ENCODE peak calls at places on chromosome 16, in ten cellular contexts. T, F, A, X, L, C, D, K, W and Y are unnamed samples.

GRCh38 chr16:49467540-49468372 is 94.2 kb downstream of the C16orf78 start:
- DNase-seq in T (peak), F (no peak), A (no peak), X (peak), L (no peak), C (no peak), D (no peak), K (no peak), W (no peak), Y (no peak)

GRCh38 chr16:13808075-13808474 is 111.9 kb upstream of the ERCC4 start:
- DNase-seq in T (no peak), F (no peak), A (no peak), X (no peak), L (no peak), C (no peak), D (no peak), K (no peak), W (no peak), Y (no peak)

GRCh38 chr16:4232541-4233386 is 9.1 kb downstream of the SRL start:
- DNase-seq in T (no peak), F (no peak), A (no peak), X (no peak), L (no peak), C (no peak), D (no peak), K (no peak), W (no peak), Y (no peak)

GRCh38 chr16:63702981-63703590 is 1418.8 kb downstream of the CDH11 start:
- DNase-seq in T (no peak), F (no peak), A (peak), X (peak), L (no peak), C (no peak), D (no peak), K (no peak), W (no peak), Y (no peak)

GRCh38 chr16:9092963-9093477 is 1.6 kb downstream of the HAPSTR1 start:
- DNase-seq in T (no peak), F (no peak), A (no peak), X (peak), L (no peak), C (peak), D (peak), K (no peak), W (no peak), Y (no peak)

GRCh38 chr16:11121083-11121482 is 134.9 kb downstream of the SOCS1 start:
- DNase-seq in T (no peak), F (no peak), A (no peak), X (no peak), L (no peak), C (no peak), D (no peak), K (no peak), W (no peak), Y (no peak)

GRCh38 chr16:53123753-53124152 is 69.0 kb downstream of the CHD9 start:
- DNase-seq in T (no peak), F (peak), A (peak), X (no peak), L (no peak), C (no peak), D (no peak), K (peak), W (peak), Y (peak)

GRCh38 chr16:25748099-25748654 is 56.4 kb downstream of the HS3ST4 start:
- DNase-seq in T (no peak), F (no peak), A (no peak), X (no peak), L (no peak), C (no peak), D (no peak), K (no peak), W (no peak), Y (no peak)

GRCh38 chr16:81657731-81658130 is 121.4 kb upstream of the PLCG2 start:
- DNase-seq in T (no peak), F (no peak), A (no peak), X (no peak), L (no peak), C (no peak), D (no peak), K (no peak), W (no peak), Y (no peak)

GRCh38 chr16:69466547-69466946 is 42.1 kb downstream of the CYB5B start:
- DNase-seq in T (no peak), F (no peak), A (no peak), X (no peak), L (peak), C (no peak), D (no peak), K (no peak), W (no peak), Y (no peak)

GRCh38 chr16:4537376-4538066 is 1.1 kb downstream of the CDIP1 start:
- DNase-seq in T (no peak), F (no peak), A (no peak), X (peak), L (no peak), C (peak), D (no peak), K (no peak), W (no peak), Y (no peak)

GRCh38 chr16:79137528-79137927 is 463.0 kb downstream of the MAF start:
- DNase-seq in T (no peak), F (no peak), A (no peak), X (no peak), L (no peak), C (no peak), D (no peak), K (no peak), W (no peak), Y (no peak)

GRCh38 chr16:85844786-85845185 is 45.3 kb downstream of the COX4I1 start:
- DNase-seq in T (no peak), F (peak), A (peak), X (peak), L (no peak), C (no peak), D (no peak), K (no peak), W (no peak), Y (no peak)

GRCh38 chr16:967077-967541 is 3.7 kb downstream of the LMF1 start:
- DNase-seq in T (peak), F (no peak), A (no peak), X (no peak), L (no peak), C (no peak), D (no peak), K (no peak), W (no peak), Y (no peak)

GRCh38 chr16:2770057-2770780 is 6.9 kb downstream of the ELOB start:
- DNase-seq in T (no peak), F (no peak), A (no peak), X (no peak), L (no peak), C (no peak), D (no peak), K (no peak), W (no peak), Y (no peak)

GRCh38 chr16:48901712-48902374 is 291.9 kb upstream of the N4BP1 start:
- DNase-seq in T (no peak), F (no peak), A (no peak), X (no peak), L (peak), C (no peak), D (no peak), K (no peak), W (no peak), Y (no peak)

GRCh38 chr16:50509521-50510341 is 38.5 kb upstream of the NKD1 start:
- DNase-seq in T (no peak), F (peak), A (peak), X (peak), L (peak), C (no peak), D (no peak), K (no peak), W (peak), Y (no peak)
- H3K4me3 ChIP-seq in T (no peak), F (no peak), A (no peak), X (no peak), L (no peak), C (no peak), D (no peak), K (no peak), W (no peak), Y (no peak)

GRCh38 chr16:65895906-65896305 is 470.6 kb upstream of the CDH5 start:
- DNase-seq in T (no peak), F (no peak), A (no peak), X (no peak), L (no peak), C (no peak), D (no peak), K (no peak), W (peak), Y (no peak)

GRCh38 chr16:65895486-65895885 is 471.0 kb upstream of the CDH5 start:
- DNase-seq in T (no peak), F (no peak), A (no peak), X (no peak), L (no peak), C (no peak), D (no peak), K (no peak), W (no peak), Y (no peak)

GRCh38 chr16:65896448-65897153 is 469.9 kb upstream of the CDH5 start:
- DNase-seq in T (no peak), F (no peak), A (no peak), X (no peak), L (no peak), C (no peak), D (no peak), K (no peak), W (no peak), Y (no peak)
- TF ChIP-seq CTCF in T (no peak), F (no peak), A (no peak), X (no peak), L (no peak), C (no peak), D (no peak), K (no peak), W (no peak), Y (no peak)

DNA sequence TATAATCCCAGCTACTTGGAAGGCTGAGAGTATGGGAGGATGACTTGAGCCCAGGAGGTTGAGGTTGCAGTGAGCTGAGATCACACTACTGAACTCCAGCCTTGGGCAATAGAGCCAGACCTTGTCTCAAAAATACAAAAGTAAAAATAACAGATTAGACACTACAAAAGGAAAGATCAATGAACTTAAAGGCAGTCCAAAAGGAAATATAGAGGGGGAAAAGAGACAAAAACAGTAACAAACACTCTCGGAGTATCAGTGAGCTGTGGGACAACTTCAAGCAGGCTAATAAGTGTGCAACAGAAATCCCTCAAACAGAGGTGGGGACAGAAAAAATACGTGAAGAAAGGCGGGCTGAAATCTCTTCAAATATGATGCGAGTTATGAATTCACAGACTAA is 58.8 kb downstream of the CPPED1 start:
- DNase-seq in T (no peak), F (no peak), A (no peak), X (no peak), L (no peak), C (no peak), D (no peak), K (no peak), W (no peak), Y (no peak)
- H3K4me3 ChIP-seq in T (no peak), F (no peak), A (no peak), X (no peak), L (no peak), C (no peak), D (no peak), K (no peak), W (no peak), Y (no peak)

DNA sequence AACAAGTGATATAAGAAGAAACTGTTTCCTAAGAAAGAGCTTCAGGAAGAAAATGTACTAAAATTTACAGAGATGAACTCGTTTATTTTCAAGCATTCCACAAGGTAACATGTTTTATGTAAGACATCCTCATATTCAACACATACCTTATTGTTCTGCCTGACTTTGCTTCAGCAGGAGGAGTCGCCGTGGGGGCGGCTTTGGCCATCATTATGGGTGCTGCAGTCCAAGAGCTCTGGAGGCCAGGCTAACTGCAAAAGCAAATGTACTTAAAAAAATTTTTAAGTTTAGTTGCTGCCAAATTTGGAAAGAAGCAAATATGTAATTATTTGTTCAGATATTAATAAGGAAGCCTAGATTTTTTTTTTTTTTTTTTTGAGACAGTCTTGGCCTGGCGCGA is 4.1 kb upstream of the SPG7 start:
- DNase-seq in T (no peak), F (no peak), A (no peak), X (no peak), L (no peak), C (no peak), D (no peak), K (no peak), W (no peak), Y (no peak)
- TF ChIP-seq CTCF in T (no peak), F (no peak), A (no peak), X (no peak), L (no peak), C (no peak), D (no peak), K (no peak), W (no peak), Y (no peak)

DNA sequence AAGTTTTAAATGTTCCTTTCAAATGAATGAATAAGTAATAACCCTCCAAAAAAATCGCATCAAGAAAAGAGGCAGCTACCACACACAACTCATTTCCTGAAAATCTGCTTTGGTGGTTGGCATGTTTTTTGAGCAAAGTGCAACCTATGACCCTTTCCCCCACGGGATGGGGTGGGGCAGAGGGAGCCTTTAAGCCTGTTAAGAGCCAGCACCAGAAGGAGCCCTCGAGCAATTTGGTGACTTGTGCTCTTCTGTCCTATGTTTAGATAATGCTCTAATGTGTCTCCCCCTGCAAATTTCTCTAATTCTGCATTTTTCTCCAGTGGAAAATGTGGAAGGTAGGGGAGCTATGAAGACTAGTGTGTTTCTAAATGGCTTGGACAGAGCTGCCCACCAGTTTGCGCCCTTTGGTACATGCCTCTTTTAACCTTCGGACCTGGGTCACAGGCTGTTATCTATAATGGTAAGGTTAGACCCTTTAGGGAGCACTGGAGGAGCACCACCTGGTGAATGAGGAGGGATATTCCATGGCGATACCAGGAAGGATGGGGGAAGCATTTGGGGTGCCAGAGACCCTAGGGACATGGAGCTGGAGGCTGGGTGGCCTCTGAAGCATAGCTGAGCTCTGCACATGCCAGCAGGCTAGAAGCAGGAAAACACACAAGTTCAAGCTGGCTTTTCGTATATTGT is 1.6 kb downstream of the PYCARD start:
- DNase-seq in T (no peak), F (no peak), A (no peak), X (no peak), L (peak), C (no peak), D (peak), K (no peak), W (no peak), Y (peak)
- H3K4me3 ChIP-seq in T (peak), F (no peak), A (no peak), X (peak), L (no peak), C (no peak), D (peak), K (no peak), W (peak), Y (peak)

DNA sequence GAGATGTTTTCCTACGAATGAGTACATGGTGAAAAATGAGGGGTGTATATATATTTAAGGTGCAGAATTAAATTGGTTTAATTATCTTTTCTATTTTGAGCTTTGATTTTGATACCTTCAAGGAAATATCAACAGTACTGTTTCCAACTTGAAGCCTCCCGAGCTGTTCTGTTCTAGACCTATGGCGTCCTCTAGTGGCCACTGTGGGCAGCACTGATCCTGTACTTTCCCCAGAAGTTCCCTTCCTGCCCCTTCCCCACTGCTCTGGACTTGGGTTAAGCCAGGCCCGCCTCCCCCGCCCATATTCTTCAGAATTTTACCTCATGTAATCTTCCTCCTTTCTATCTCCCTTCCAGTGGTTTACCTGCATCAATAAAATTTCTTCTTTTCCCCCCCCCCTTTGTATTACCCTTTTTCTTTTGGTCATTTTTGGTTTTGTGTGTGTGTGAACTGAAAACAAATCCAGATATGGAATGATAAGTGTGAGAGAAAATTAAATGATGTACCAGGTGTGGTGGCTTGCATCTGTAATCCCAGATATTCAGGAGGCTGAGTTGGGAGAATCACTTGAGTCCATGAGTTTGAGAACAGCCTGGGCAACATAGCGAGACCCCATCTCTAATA is 1643.5 kb downstream of the TP53TG3F start:
- DNase-seq in T (no peak), F (no peak), A (no peak), X (no peak), L (no peak), C (no peak), D (no peak), K (no peak), W (no peak), Y (no peak)
- TF ChIP-seq CTCF in T (no peak), F (no peak), A (no peak), X (no peak), L (no peak), C (no peak), D (no peak), K (no peak), W (peak), Y (no peak)

GRCh38 chr16:15141586-15141985 is 47.5 kb upstream of the RRN3 start:
- DNase-seq in T (no peak), F (no peak), A (no peak), X (no peak), L (peak), C (no peak), D (no peak), K (no peak), W (no peak), Y (peak)
- H3K4me3 ChIP-seq in T (peak), F (no peak), A (no peak), X (no peak), L (no peak), C (no peak), D (no peak), K (no peak), W (no peak), Y (no peak)

GRCh38 chr16:27639588-27640276 is 89.8 kb downstream of the KATNIP start:
- DNase-seq in T (no peak), F (peak), A (peak), X (no peak), L (peak), C (no peak), D (no peak), K (no peak), W (peak), Y (peak)
- TF ChIP-seq CTCF in T (no peak), F (peak), A (peak), X (peak), L (peak), C (peak), D (no peak), K (peak), W (peak), Y (peak)

GRCh38 chr16:66695935-66696668 is 441 bp downstream of the CMTM4 start:
- DNase-seq in T (peak), F (no peak), A (peak), X (peak), L (peak), C (peak), D (no peak), K (no peak), W (no peak), Y (no peak)

GRCh38 chr16:66698046-66698445 is 1.5 kb upstream of the CMTM4 start:
- DNase-seq in T (no peak), F (no peak), A (no peak), X (no peak), L (no peak), C (no peak), D (no peak), K (no peak), W (no peak), Y (no peak)

GRCh38 chr16:66696669-66697630 is at the start of gene CMTM4:
- DNase-seq in T (peak), F (peak), A (peak), X (peak), L (peak), C (peak), D (peak), K (peak), W (peak), Y (peak)

GRCh38 chr16:66693088-66693487 is 3.5 kb downstream of the CMTM4 start:
- DNase-seq in T (no peak), F (no peak), A (no peak), X (no peak), L (no peak), C (no peak), D (no peak), K (no peak), W (no peak), Y (no peak)

GRCh38 chr16:66695474-66695934 is 1.0 kb downstream of the CMTM4 start:
- DNase-seq in T (no peak), F (no peak), A (no peak), X (no peak), L (no peak), C (no peak), D (no peak), K (no peak), W (no peak), Y (no peak)
- H3K4me3 ChIP-seq in T (peak), F (peak), A (peak), X (peak), L (peak), C (peak), D (peak), K (peak), W (peak), Y (peak)

DNA sequence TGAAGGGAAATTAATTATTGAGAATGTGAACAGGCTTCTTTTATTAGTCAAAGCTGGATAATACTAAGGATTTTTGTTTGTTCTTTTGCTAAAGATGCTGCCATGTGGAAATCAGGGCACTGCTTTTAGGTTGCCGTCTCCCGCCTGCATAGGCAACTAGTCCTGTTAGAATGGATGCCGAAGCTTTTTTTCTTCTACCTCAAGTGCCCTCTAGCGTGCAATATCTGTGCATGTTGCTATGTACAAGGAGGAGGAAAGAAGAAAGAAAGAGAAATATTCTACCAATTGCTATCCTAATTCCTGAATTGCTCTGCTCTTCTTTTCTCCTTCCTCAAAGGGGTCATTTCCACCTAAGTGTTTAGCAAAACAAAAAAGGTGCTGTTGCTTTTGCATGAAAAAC is 5.2 kb upstream of the CDH8 start:
- DNase-seq in T (no peak), F (peak), A (peak), X (no peak), L (peak), C (no peak), D (no peak), K (no peak), W (peak), Y (no peak)
- TF ChIP-seq CTCF in T (no peak), F (peak), A (peak), X (no peak), L (peak), C (peak), D (no peak), K (peak), W (peak), Y (peak)